ENCODE peak calls at places on chromosomes 7 and 10, in eight cellular contexts. O is mammary epithelial cell, J is IMR-90, D is fibroblast of mammary gland, T is RWPE1, X is spleen, P is endothelial cell of umbilical vein, R is upper lobe of left lung. A is an unnamed sample.

GRCh38 chr10:106185991-106186390 is 978.5 kb downstream of the SORCS1 start:
- DNase-seq in O (no peak), J (peak), D (peak), T (no peak), X (no peak), P (no peak), R (no peak), A (no peak)

GRCh38 chr7:44561962-44562621 is 11.6 kb downstream of the DDX56 start:
- DNase-seq in O (peak), J (peak), D (peak), T (peak), X (peak), P (no peak), R (no peak), A (peak)

GRCh38 chr10:21170216-21170615 is 273.1 kb upstream of the NEBL start:
- DNase-seq in O (no peak), J (no peak), D (no peak), T (no peak), X (no peak), P (no peak), R (no peak), A (no peak)

GRCh38 chr10:111146025-111146640 is 69.3 kb downstream of the ADRA2A start:
- DNase-seq in O (no peak), J (no peak), D (no peak), T (no peak), X (no peak), P (no peak), R (no peak), A (no peak)

GRCh38 chr7:29424984-29425309 is 138.7 kb upstream of the PRR15 start:
- DNase-seq in O (no peak), J (no peak), D (no peak), T (no peak), X (no peak), P (no peak), R (no peak), A (no peak)

GRCh38 chr7:26091933-26092332 is 60.1 kb upstream of the NFE2L3 start:
- DNase-seq in O (peak), J (peak), D (peak), T (peak), X (no peak), P (no peak), R (no peak), A (no peak)

GRCh38 chr10:121974019-121974534 is 940 bp downstream of the NSMCE4A start:
- DNase-seq in O (no peak), J (no peak), D (no peak), T (no peak), X (no peak), P (no peak), R (no peak), A (no peak)

GRCh38 chr7:5396999-5397656 is 26.5 kb downstream of the TNRC18 start:
- DNase-seq in O (peak), J (peak), D (peak), T (peak), X (peak), P (peak), R (peak), A (peak)

GRCh38 chr10:112739219-112739969 is 210.7 kb upstream of the TCF7L2 start:
- DNase-seq in O (no peak), J (no peak), D (no peak), T (no peak), X (no peak), P (no peak), R (no peak), A (no peak)

GRCh38 chr10:112904000-112904399 is 46.0 kb upstream of the TCF7L2 start:
- DNase-seq in O (peak), J (peak), D (peak), T (peak), X (no peak), P (peak), R (no peak), A (no peak)

GRCh38 chr7:80900583-80901576 is 18.0 kb downstream of the SEMA3C start:
- DNase-seq in O (peak), J (peak), D (peak), T (peak), X (no peak), P (peak), R (no peak), A (no peak)

GRCh38 chr10:104327745-104328635 is 10.3 kb downstream of the ITPRIP start:
- DNase-seq in O (peak), J (peak), D (peak), T (peak), X (peak), P (peak), R (no peak), A (no peak)

GRCh38 chr10:60358282-60358681 is 31.4 kb downstream of the ANK3 start:
- DNase-seq in O (no peak), J (no peak), D (no peak), T (no peak), X (no peak), P (no peak), R (no peak), A (no peak)

GRCh38 chr10:84329986-84330651 is 1.7 kb downstream of the CCSER2 start:
- DNase-seq in O (no peak), J (no peak), D (no peak), T (no peak), X (no peak), P (no peak), R (no peak), A (no peak)

GRCh38 chr10:117133273-117134083 is 4.6 kb downstream of the VAX1 start:
- DNase-seq in O (no peak), J (no peak), D (no peak), T (no peak), X (no peak), P (no peak), R (no peak), A (no peak)

GRCh38 chr7:155322530-155322929 is 24.9 kb downstream of the INSIG1 start:
- DNase-seq in O (no peak), J (no peak), D (peak), T (no peak), X (no peak), P (no peak), R (no peak), A (no peak)

GRCh38 chr7:130961128-130961601 is 227.2 kb upstream of the KLF14 start:
- DNase-seq in O (peak), J (peak), D (peak), T (peak), X (peak), P (no peak), R (no peak), A (no peak)

DNA sequence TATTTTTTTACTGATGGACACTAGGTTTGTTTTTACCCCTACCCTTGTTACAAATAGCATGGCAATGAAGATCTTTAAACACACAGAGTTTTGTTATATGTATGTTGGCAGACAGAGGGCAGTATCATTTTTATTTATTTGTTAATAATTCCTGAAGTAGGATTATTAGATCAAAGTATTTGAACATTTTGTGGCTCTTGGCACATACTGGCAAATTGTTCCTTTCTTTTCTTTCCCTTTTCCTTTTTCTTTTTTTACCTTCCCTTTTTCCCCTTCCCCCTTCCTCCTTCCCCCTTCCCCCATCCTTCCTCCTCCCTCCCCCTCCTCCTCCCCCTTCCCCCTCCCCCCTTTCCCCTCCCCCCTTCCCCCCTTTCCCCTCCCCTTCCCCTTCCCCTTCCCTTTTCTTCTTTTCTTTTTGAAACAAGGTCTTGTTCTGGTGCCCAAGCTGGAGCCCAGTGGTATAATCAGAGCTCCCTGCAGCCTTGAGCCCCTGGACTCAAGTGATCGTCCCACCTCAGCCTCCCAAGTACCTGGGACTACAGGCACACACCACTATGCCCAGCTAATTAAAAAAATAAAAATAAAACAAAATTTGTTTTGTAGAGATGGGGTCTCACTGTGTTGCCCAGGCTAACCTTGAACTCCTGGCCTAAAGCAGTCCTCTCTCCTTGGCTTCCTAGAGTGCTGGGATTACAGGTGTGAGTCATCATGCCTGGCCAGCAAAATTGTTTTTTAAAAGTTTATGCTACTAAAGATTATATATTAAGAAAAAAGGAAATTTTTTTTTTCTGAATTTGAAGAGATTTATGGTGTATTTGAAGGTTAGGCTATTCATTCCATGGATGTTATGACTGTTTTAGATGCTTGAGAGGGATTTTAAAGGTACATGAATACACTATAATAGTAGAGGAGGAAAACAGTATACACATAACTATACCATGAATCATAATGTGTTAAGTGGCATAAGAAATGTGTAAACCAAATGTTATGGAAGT is 39.3 kb downstream of the SEPTIN7 start:
- DNase-seq in O (peak), J (peak), D (peak), T (peak), X (no peak), P (peak), R (no peak), A (no peak)
- TF ChIP-seq CTCF in O (no peak), J (no peak), D (no peak), T (no peak), X (no peak), P (no peak), R (no peak), A (no peak)

DNA sequence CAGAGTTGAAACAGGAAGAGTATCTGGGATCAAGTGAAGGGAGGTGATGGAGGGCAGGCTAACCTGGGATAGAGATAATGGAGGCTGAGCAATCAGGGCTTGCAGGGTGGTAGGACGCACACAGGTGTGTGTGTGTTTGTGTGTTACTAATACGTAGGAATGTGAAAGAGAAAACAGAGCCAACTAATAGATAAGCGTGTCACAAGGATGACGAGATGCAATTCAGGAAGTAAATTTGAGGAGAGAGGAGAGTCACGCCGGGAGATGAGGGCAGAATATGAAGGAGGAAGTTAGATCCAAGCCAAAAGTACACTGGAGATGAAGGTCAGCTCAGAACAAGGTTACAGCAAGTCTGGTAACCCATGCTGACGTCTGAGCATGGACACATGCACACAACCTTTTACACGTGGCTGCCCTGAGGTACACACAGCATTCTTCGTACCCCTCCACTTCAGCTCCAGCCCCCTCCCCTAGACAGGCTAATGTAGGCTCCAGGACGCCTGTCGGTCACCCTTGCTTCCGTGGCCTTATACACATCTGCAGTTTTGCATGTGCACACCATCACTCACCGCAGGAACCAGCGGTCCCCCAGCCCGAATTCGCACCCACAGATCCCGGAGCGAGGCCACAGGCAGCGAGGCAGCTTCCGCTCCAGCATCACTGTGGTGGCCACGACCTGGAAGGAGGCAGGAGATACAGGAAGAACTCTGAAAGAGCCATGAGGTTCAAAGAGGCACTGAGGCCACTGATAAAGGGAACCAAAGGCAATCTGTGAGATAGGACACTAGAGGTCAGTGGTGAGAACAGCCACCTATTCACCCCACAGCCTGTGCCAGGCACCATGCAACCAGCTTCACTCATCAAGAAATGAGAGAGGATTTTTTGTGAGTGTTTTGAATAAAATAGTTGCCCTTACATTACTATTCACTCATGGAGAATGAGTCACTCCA is 23.7 kb upstream of the TRPV6 start:
- DNase-seq in O (no peak), J (no peak), D (peak), T (peak), X (no peak), P (no peak), R (no peak), A (no peak)
- TF ChIP-seq CTCF in O (peak), J (no peak), D (peak), T (peak), X (peak), P (no peak), R (no peak), A (no peak)

DNA sequence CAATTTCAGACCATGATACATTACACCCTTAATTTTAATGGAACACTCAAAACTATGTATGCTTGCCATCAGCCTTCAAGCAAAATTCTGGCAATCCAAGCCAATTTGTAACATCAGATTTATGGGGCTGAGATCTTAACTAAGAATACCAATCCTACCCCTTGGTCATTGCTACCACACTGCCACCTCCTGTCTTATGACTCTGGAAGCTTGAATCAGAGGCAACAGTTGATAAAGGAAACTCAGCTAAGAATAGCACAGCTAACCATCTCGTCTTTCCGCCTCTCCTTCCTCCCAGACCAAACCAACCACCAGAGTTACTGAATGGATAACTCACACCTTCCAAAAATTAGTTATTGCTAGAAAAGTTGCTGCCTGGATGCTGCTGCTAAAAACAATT is 7.4 kb downstream of the IGF2BP3 start:
- DNase-seq in O (no peak), J (peak), D (peak), T (no peak), X (no peak), P (peak), R (no peak), A (no peak)
- TF ChIP-seq CTCF in O (peak), J (peak), D (peak), T (no peak), X (no peak), P (peak), R (peak), A (no peak)

GRCh38 chr7:36149694-36150452 is 3.2 kb upstream of the EEPD1 start:
- DNase-seq in O (no peak), J (no peak), D (no peak), T (no peak), X (no peak), P (no peak), R (no peak), A (no peak)
- TF ChIP-seq CTCF in O (no peak), J (no peak), D (no peak), T (no peak), X (no peak), P (no peak), R (no peak), A (no peak)

GRCh38 chr10:5913736-5914135 is 23.7 kb downstream of the FBH1 start:
- DNase-seq in O (no peak), J (peak), D (no peak), T (no peak), X (no peak), P (no peak), R (no peak), A (no peak)

GRCh38 chr10:5915451-5915850 is 25.4 kb downstream of the FBH1 start:
- DNase-seq in O (no peak), J (no peak), D (no peak), T (no peak), X (no peak), P (peak), R (no peak), A (no peak)

GRCh38 chr10:5910323-5911100 is 20.5 kb downstream of the FBH1 start:
- DNase-seq in O (no peak), J (no peak), D (peak), T (no peak), X (no peak), P (no peak), R (no peak), A (no peak)

GRCh38 chr10:5906651-5907050 is 16.6 kb downstream of the FBH1 start:
- DNase-seq in O (peak), J (no peak), D (no peak), T (no peak), X (no peak), P (no peak), R (no peak), A (no peak)

GRCh38 chr10:5911670-5912069 is 21.6 kb downstream of the FBH1 start:
- DNase-seq in O (no peak), J (no peak), D (no peak), T (no peak), X (no peak), P (no peak), R (no peak), A (no peak)
- TF ChIP-seq CTCF in O (no peak), J (no peak), D (no peak), T (no peak), X (no peak), P (no peak), R (no peak), A (no peak)

GRCh38 chr7:121494531-121494930 is 98.4 kb upstream of the FAM3C start:
- DNase-seq in O (no peak), J (peak), D (no peak), T (no peak), X (no peak), P (no peak), R (no peak), A (no peak)

GRCh38 chr7:121498816-121499215 is 102.7 kb upstream of the FAM3C start:
- DNase-seq in O (no peak), J (no peak), D (no peak), T (no peak), X (no peak), P (no peak), R (no peak), A (no peak)

GRCh38 chr7:121489440-121489839 is 93.3 kb upstream of the FAM3C start:
- DNase-seq in O (no peak), J (no peak), D (no peak), T (no peak), X (no peak), P (no peak), R (no peak), A (no peak)

GRCh38 chr7:121490309-121490708 is 94.2 kb upstream of the FAM3C start:
- DNase-seq in O (no peak), J (no peak), D (no peak), T (no peak), X (no peak), P (no peak), R (no peak), A (no peak)

GRCh38 chr7:121493553-121493952 is 97.4 kb upstream of the FAM3C start:
- DNase-seq in O (no peak), J (no peak), D (no peak), T (no peak), X (no peak), P (no peak), R (no peak), A (no peak)
- TF ChIP-seq CTCF in O (no peak), J (no peak), D (no peak), T (no peak), X (no peak), P (no peak), R (no peak), A (no peak)